ENCODE peak calls at places on chromosomes 1 and 21, in ten cellular contexts. V, O, G, W, A, B, Z, N, E and P are unnamed samples.

GRCh38 chr1:118987431-118988185 is 535 bp downstream of the TBX15 start:
- DNase-seq in V (no peak), O (no peak), G (no peak), W (no peak), A (peak; percentile 35), B (no peak), Z (no peak), N (no peak), E (no peak), P (no peak)

GRCh38 chr1:230681599-230681998 is 32.3 kb downstream of the AGT start:
- DNase-seq in V (no peak), O (peak; percentile 84), G (no peak), W (no peak), A (peak; percentile 86), B (no peak), Z (no peak), N (no peak), E (peak; percentile 20), P (peak; percentile 94)

GRCh38 chr1:211829343-211830054 is 1.1 kb downstream of the LPGAT1 start:
- DNase-seq in V (no peak), O (peak; percentile 17), G (peak; percentile 74), W (no peak), A (no peak), B (peak; percentile 78), Z (peak; percentile 33), N (no peak), E (no peak), P (peak; percentile 23)

GRCh38 chr1:161080391-161081150 is 8.8 kb downstream of the NECTIN4 start:
- DNase-seq in V (no peak), O (peak; percentile 38), G (no peak), W (no peak), A (no peak), B (no peak), Z (no peak), N (no peak), E (no peak), P (peak; percentile 82)

GRCh38 chr1:226993676-226994356 is 53.7 kb downstream of the COQ8A start:
- DNase-seq in V (no peak), O (no peak), G (peak; percentile 69), W (no peak), A (no peak), B (peak; percentile 54), Z (peak; percentile 37), N (no peak), E (no peak), P (no peak)

GRCh38 chr1:235917267-235917811 is 50.6 kb upstream of the LYST start:
- DNase-seq in V (peak; percentile 88), O (peak; percentile 99), G (no peak), W (peak; percentile 51), A (peak; percentile 98), B (peak; percentile 66), Z (no peak), N (peak; percentile 76), E (peak; percentile 95), P (peak; percentile 100)

GRCh38 chr1:15347182-15347581 is 62.5 kb upstream of the EFHD2 start:
- DNase-seq in V (no peak), O (no peak), G (no peak), W (no peak), A (no peak), B (no peak), Z (no peak), N (no peak), E (no peak), P (no peak)

GRCh38 chr1:230153655-230154296 is 86.7 kb downstream of the GALNT2 start:
- DNase-seq in V (no peak), O (peak; percentile 98), G (no peak), W (no peak), A (peak; percentile 24), B (no peak), Z (no peak), N (no peak), E (no peak), P (no peak)

GRCh38 chr1:248872752-248873408 is 14.0 kb upstream of the ZNF692 start:
- DNase-seq in V (peak; percentile 53), O (peak; percentile 66), G (peak; percentile 87), W (no peak), A (peak; percentile 78), B (peak; percentile 68), Z (peak; percentile 55), N (no peak), E (no peak), P (peak; percentile 63)

GRCh38 chr1:19057784-19058475 is 101.5 kb upstream of the IFFO2 start:
- DNase-seq in V (no peak), O (no peak), G (no peak), W (no peak), A (no peak), B (no peak), Z (no peak), N (no peak), E (no peak), P (no peak)

GRCh38 chr1:54360165-54361005 is 45.8 kb downstream of the SSBP3 start:
- DNase-seq in V (no peak), O (no peak), G (no peak), W (no peak), A (no peak), B (no peak), Z (no peak), N (no peak), E (no peak), P (no peak)

GRCh38 chr1:2353215-2353906 is 38.0 kb downstream of the MORN1 start:
- DNase-seq in V (no peak), O (no peak), G (peak; percentile 44), W (no peak), A (no peak), B (no peak), Z (peak; percentile 17), N (no peak), E (no peak), P (no peak)

GRCh38 chr1:84960371-84960770 is 36.5 kb downstream of the MCOLN2 start:
- DNase-seq in V (no peak), O (peak; percentile 94), G (no peak), W (no peak), A (peak; percentile 26), B (no peak), Z (no peak), N (no peak), E (peak; percentile 27), P (peak; percentile 31)

GRCh38 chr21:29287383-29287782 is 11.3 kb upstream of the BACH1 start:
- DNase-seq in V (no peak), O (peak; percentile 49), G (no peak), W (no peak), A (peak; percentile 46), B (no peak), Z (no peak), N (no peak), E (no peak), P (peak; percentile 48)

GRCh38 chr1:24775901-24776300 is 30.7 kb downstream of the CLIC4 start:
- DNase-seq in V (no peak), O (no peak), G (no peak), W (no peak), A (no peak), B (no peak), Z (no peak), N (no peak), E (no peak), P (no peak)
- TF ChIP-seq CTCF in V (no peak), O (no peak), G (no peak), W (no peak), A (no peak), B (no peak), Z (no peak), N (no peak), E (no peak), P (no peak)

DNA sequence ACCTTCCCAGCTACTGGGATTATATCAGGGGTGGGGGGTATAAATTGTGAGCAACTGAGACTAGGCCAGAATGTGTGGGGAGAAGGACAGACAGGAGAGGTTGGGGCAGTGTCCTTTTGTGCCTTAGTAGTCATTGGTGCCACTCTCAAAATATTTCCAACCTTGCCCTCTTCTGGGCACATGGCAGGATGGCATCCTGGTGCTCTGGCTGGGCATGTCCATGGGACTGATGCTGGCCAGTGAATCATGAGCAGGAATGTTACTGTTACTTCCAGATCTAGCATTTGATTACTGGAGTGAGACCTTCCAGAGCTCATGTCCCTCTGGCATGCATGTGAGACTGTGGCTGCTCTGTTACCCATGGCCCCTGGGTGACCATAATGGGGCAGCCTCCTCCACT is 151.2 kb downstream of the MATN1 start:
- DNase-seq in V (no peak), O (no peak), G (no peak), W (no peak), A (no peak), B (peak; percentile 33), Z (no peak), N (no peak), E (no peak), P (peak; percentile 50)
- H3K4me3 ChIP-seq in V (no peak overlapping the region), O (no peak overlapping the region), G (no peak overlapping the region), W (no peak overlapping the region), A (no peak overlapping the region), B (no peak overlapping the region), Z (no peak overlapping the region), N (no peak overlapping the region), E (no peak overlapping the region), P (no peak overlapping the region)

GRCh38 chr1:228794810-228795209 is 59.5 kb downstream of the RHOU start:
- DNase-seq in V (no peak), O (no peak), G (no peak), W (no peak), A (no peak), B (no peak), Z (no peak), N (no peak), E (no peak), P (no peak)

GRCh38 chr1:228792601-228793000 is 57.3 kb downstream of the RHOU start:
- DNase-seq in V (no peak), O (no peak), G (no peak), W (no peak), A (no peak), B (no peak), Z (no peak), N (no peak), E (no peak), P (no peak)

GRCh38 chr1:228793032-228793431 is 57.8 kb downstream of the RHOU start:
- DNase-seq in V (no peak), O (no peak), G (no peak), W (no peak), A (no peak), B (no peak), Z (no peak), N (no peak), E (no peak), P (no peak)

GRCh38 chr1:228795578-228795977 is 60.3 kb downstream of the RHOU start:
- DNase-seq in V (no peak), O (no peak), G (no peak), W (no peak), A (no peak), B (no peak), Z (no peak), N (no peak), E (no peak), P (no peak)

DNA sequence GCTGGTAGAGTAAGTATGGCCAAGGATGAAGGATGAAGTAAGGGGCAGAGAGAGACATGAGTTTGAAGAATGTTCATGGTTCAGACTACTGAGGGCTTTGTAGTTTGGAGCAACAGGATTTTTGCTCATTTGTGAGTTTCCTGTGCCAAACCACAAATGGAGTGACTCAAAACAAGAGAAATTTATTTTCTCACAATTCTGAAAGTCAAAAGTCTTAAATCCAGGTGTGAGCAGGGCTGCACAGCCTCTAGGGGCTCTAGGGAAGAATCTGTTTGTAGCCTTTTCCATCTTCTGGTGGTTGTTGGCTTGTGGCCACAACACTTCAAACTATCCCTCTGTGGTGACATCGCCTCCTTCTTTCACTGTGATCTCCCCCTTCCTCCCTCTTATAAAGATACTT is 58.9 kb downstream of the RHOU start:
- DNase-seq in V (no peak), O (peak; percentile 26), G (no peak), W (no peak), A (peak; percentile 16), B (no peak), Z (no peak), N (no peak), E (no peak), P (no peak)
- TF ChIP-seq CTCF in V (no peak), O (no peak), G (no peak), W (no peak), A (no peak), B (no peak), Z (no peak), N (no peak), E (no peak), P (no peak)

GRCh38 chr21:44544566-44544965 is 4.6 kb upstream of the KRTAP10-1 start:
- DNase-seq in V (no peak), O (no peak), G (no peak), W (no peak), A (no peak), B (no peak), Z (no peak), N (no peak), E (no peak), P (no peak)
- H3K4me3 ChIP-seq in V (no peak overlapping the region), O (no peak overlapping the region), G (no peak overlapping the region), W (no peak overlapping the region), A (no peak overlapping the region), B (no peak overlapping the region), Z (no peak overlapping the region), N (no peak overlapping the region), E (no peak overlapping the region), P (no peak overlapping the region)